ENCODE peak calls at places on chromosomes 2 and 18, in nine cellular contexts. E is neural progenitor cell, L is fibroblast of pulmonary artery, A is GM20000, O is fibroblast of lung, S is osteocyte, N is mammary epithelial cell, H is kidney, Z is neural crest cell. D is an unnamed sample.

GRCh38 chr2:70541481-70542020 is 12.1 kb downstream of the TGFA start:
- DNase-seq in E (peak), L (no peak), A (no peak), O (no peak), S (no peak), N (peak), H (no peak), Z (no peak), D (no peak)

GRCh38 chr2:201357216-201357615 is at the start of gene FLACC1:
- DNase-seq in E (peak), L (peak), A (no peak), O (peak), S (no peak), N (peak), H (no peak), Z (no peak), D (no peak)

GRCh38 chr18:57733861-57734260 is 69.3 kb downstream of the ATP8B1 start:
- DNase-seq in E (no peak), L (no peak), A (no peak), O (no peak), S (no peak), N (no peak), H (no peak), Z (no peak), D (no peak)

GRCh38 chr2:206989306-206989705 is 50.0 kb downstream of the CPO start:
- DNase-seq in E (peak), L (no peak), A (peak), O (no peak), S (no peak), N (no peak), H (no peak), Z (no peak), D (peak)

GRCh38 chr2:150983498-150983897 is 278.2 kb downstream of the RBM43 start:
- DNase-seq in E (no peak), L (no peak), A (no peak), O (no peak), S (no peak), N (peak), H (no peak), Z (no peak), D (no peak)

GRCh38 chr18:42048150-42048549 is 93.1 kb downstream of the PIK3C3 start:
- DNase-seq in E (no peak), L (peak), A (no peak), O (peak), S (no peak), N (peak), H (no peak), Z (no peak), D (no peak)

GRCh38 chr2:158998486-158999248 is 30.2 kb downstream of the TANC1 start:
- DNase-seq in E (no peak), L (peak), A (no peak), O (peak), S (no peak), N (peak), H (no peak), Z (no peak), D (no peak)

GRCh38 chr2:74558284-74559230 is 4.0 kb downstream of the DOK1 start:
- DNase-seq in E (no peak), L (no peak), A (no peak), O (no peak), S (no peak), N (no peak), H (no peak), Z (no peak), D (no peak)

GRCh38 chr2:237483018-237483731 is 3.9 kb upstream of the MLPH start:
- DNase-seq in E (peak), L (peak), A (no peak), O (peak), S (no peak), N (peak), H (peak), Z (no peak), D (no peak)

GRCh38 chr2:29009711-29010677 is 28.9 kb downstream of the TOGARAM2 start:
- DNase-seq in E (no peak), L (no peak), A (no peak), O (no peak), S (no peak), N (no peak), H (peak), Z (no peak), D (no peak)

GRCh38 chr2:99880148-99880983 is 262.0 kb downstream of the AFF3 start:
- DNase-seq in E (no peak), L (peak), A (no peak), O (peak), S (no peak), N (peak), H (no peak), Z (no peak), D (no peak)

GRCh38 chr2:164840458-164840929 is 1.1 kb downstream of the COBLL1 start:
- DNase-seq in E (peak), L (no peak), A (no peak), O (no peak), S (no peak), N (peak), H (peak), Z (no peak), D (peak)

GRCh38 chr2:228474466-228474865 is 293.0 kb upstream of the SPHKAP start:
- DNase-seq in E (no peak), L (no peak), A (no peak), O (no peak), S (no peak), N (no peak), H (no peak), Z (no peak), D (no peak)

GRCh38 chr18:46738491-46738890 is 18.4 kb downstream of the ST8SIA5 start:
- DNase-seq in E (no peak), L (no peak), A (no peak), O (no peak), S (peak), N (no peak), H (no peak), Z (no peak), D (no peak)

GRCh38 chr2:102484310-102485061 is 11.5 kb downstream of the SLC9A4 start:
- DNase-seq in E (no peak), L (no peak), A (no peak), O (no peak), S (peak), N (no peak), H (no peak), Z (no peak), D (no peak)

GRCh38 chr2:241903121-241904010 is 33.8 kb downstream of the RTP5 start:
- DNase-seq in E (no peak), L (no peak), A (no peak), O (no peak), S (no peak), N (no peak), H (peak), Z (no peak), D (no peak)

GRCh38 chr2:207437857-207438166 is 92.0 kb upstream of the CREB1 start:
- DNase-seq in E (no peak), L (peak), A (no peak), O (peak), S (no peak), N (no peak), H (no peak), Z (no peak), D (no peak)

GRCh38 chr2:171655584-171655983 is 31.7 kb upstream of the DYNC1I2 start:
- DNase-seq in E (no peak), L (no peak), A (peak), O (no peak), S (no peak), N (no peak), H (no peak), Z (no peak), D (no peak)

GRCh38 chr18:70151554-70152130 is 53.8 kb downstream of the RTTN start:
- DNase-seq in E (no peak), L (no peak), A (no peak), O (no peak), S (no peak), N (no peak), H (no peak), Z (no peak), D (no peak)

GRCh38 chr2:128421861-128422311 is 103.2 kb upstream of the HS6ST1 start:
- DNase-seq in E (no peak), L (no peak), A (no peak), O (no peak), S (peak), N (no peak), H (peak), Z (no peak), D (peak)

GRCh38 chr2:106142683-106143082 is 51.4 kb downstream of the UXS1 start:
- DNase-seq in E (no peak), L (no peak), A (no peak), O (no peak), S (no peak), N (peak), H (no peak), Z (no peak), D (no peak)

GRCh38 chr18:38587571-38587970 is 1022.0 kb upstream of the CELF4 start:
- DNase-seq in E (no peak), L (no peak), A (no peak), O (no peak), S (no peak), N (no peak), H (no peak), Z (no peak), D (no peak)

GRCh38 chr18:24727685-24728084 is 267.2 kb downstream of the HRH4 start:
- DNase-seq in E (peak), L (no peak), A (no peak), O (no peak), S (peak), N (no peak), H (no peak), Z (no peak), D (no peak)

GRCh38 chr18:78612801-78613200 is 366.8 kb upstream of the SALL3 start:
- DNase-seq in E (no peak), L (no peak), A (no peak), O (no peak), S (peak), N (no peak), H (no peak), Z (no peak), D (no peak)

GRCh38 chr2:217801115-217801531 is 201.7 kb downstream of the TNS1 start:
- DNase-seq in E (peak), L (no peak), A (no peak), O (no peak), S (no peak), N (no peak), H (no peak), Z (no peak), D (no peak)

GRCh38 chr2:229980440-229981184 is 58.3 kb downstream of the FBXO36 start:
- DNase-seq in E (peak), L (peak), A (peak), O (peak), S (no peak), N (peak), H (no peak), Z (no peak), D (peak)

GRCh38 chr2:84958135-84959044 is 12.6 kb upstream of the KCMF1 start:
- DNase-seq in E (peak), L (peak), A (no peak), O (peak), S (peak), N (peak), H (peak), Z (no peak), D (peak)

GRCh38 chr2:56444339-56444738 is 260.5 kb downstream of the CCDC85A start:
- DNase-seq in E (peak), L (peak), A (no peak), O (no peak), S (no peak), N (no peak), H (peak), Z (no peak), D (no peak)

GRCh38 chr18:51278045-51278649 is 80.7 kb upstream of the MEX3C start:
- DNase-seq in E (peak), L (peak), A (peak), O (no peak), S (no peak), N (peak), H (no peak), Z (peak), D (peak)

GRCh38 chr2:135157856-135158255 is 105.8 kb downstream of the RAB3GAP1 start:
- DNase-seq in E (no peak), L (no peak), A (no peak), O (no peak), S (no peak), N (no peak), H (no peak), Z (no peak), D (no peak)

GRCh38 chr2:70779911-70780580 is 10.4 kb downstream of the FIGLA start:
- DNase-seq in E (no peak), L (peak), A (no peak), O (no peak), S (no peak), N (peak), H (no peak), Z (no peak), D (no peak)

GRCh38 chr2:88669371-88670214 is 21.9 kb upstream of the RPIA start:
- DNase-seq in E (peak), L (peak), A (peak), O (peak), S (no peak), N (peak), H (no peak), Z (peak), D (peak)

GRCh38 chr2:81645750-81646301 is 1341.3 kb upstream of the LRRTM1 start:
- DNase-seq in E (no peak), L (no peak), A (no peak), O (no peak), S (no peak), N (no peak), H (no peak), Z (no peak), D (no peak)

GRCh38 chr2:81648370-81648769 is 1343.8 kb upstream of the LRRTM1 start:
- DNase-seq in E (no peak), L (no peak), A (no peak), O (no peak), S (no peak), N (no peak), H (no peak), Z (no peak), D (no peak)

GRCh38 chr2:81647715-81648114 is 1343.2 kb upstream of the LRRTM1 start:
- DNase-seq in E (no peak), L (no peak), A (no peak), O (no peak), S (no peak), N (no peak), H (no peak), Z (no peak), D (no peak)

GRCh38 chr2:81650048-81650971 is 1345.8 kb upstream of the LRRTM1 start:
- DNase-seq in E (no peak), L (peak), A (no peak), O (peak), S (no peak), N (peak), H (no peak), Z (no peak), D (no peak)
- TF ChIP-seq CTCF in E (peak), L (no peak), A (no peak), O (peak), S (no peak), N (peak), H (no peak), Z (peak), D (peak)

GRCh38 chr2:168455692-168456525 is at the start of gene CERS6:
- DNase-seq in E (peak), L (peak), A (peak), O (peak), S (peak), N (peak), H (peak), Z (peak), D (peak)
- TF ChIP-seq CTCF in E (no peak), L (no peak), A (no peak), O (no peak), S (no peak), N (no peak), H (no peak), Z (no peak), D (no peak)

GRCh38 chr2:9779572-9780264 is 63.6 kb upstream of the TAF1B start:
- DNase-seq in E (no peak), L (no peak), A (no peak), O (no peak), S (no peak), N (no peak), H (peak), Z (no peak), D (no peak)

GRCh38 chr2:9780368-9781130 is 62.7 kb upstream of the TAF1B start:
- DNase-seq in E (no peak), L (no peak), A (no peak), O (no peak), S (no peak), N (peak), H (peak), Z (no peak), D (no peak)

GRCh38 chr2:9781252-9781651 is 62.0 kb upstream of the TAF1B start:
- DNase-seq in E (no peak), L (no peak), A (no peak), O (no peak), S (no peak), N (peak), H (no peak), Z (no peak), D (no peak)

GRCh38 chr2:9778471-9779402 is 64.5 kb upstream of the TAF1B start:
- DNase-seq in E (no peak), L (no peak), A (no peak), O (no peak), S (no peak), N (no peak), H (peak), Z (no peak), D (no peak)

DNA sequence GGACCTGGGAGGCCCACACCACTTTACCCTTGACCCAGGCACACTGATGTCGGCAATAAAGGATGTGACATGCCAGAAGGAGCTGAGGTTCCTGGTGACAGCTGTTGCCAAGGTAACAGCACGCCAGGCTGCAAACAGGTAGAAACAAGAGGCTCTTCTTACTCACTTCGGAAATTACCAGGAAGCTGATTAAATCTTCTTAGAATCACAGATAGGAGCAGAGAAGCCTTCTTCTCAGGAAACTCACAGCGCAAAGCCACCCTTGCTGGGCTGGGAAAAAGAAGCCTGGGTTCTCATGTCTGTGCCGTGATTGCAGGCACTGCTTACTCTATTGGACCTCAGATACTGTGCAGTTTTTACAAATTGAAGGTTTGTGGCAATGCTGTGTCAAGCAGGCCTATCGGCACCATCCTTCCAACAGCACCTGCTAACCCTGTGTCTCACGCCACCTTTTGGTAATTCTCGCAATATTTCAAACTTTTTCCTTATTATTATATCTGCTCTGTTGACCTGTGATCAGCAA is 61.0 kb upstream of the TAF1B start:
- DNase-seq in E (no peak), L (no peak), A (no peak), O (no peak), S (no peak), N (peak), H (peak), Z (no peak), D (no peak)
- TF ChIP-seq CTCF in E (no peak), L (no peak), A (no peak), O (no peak), S (peak), N (no peak), H (no peak), Z (no peak), D (no peak)

DNA sequence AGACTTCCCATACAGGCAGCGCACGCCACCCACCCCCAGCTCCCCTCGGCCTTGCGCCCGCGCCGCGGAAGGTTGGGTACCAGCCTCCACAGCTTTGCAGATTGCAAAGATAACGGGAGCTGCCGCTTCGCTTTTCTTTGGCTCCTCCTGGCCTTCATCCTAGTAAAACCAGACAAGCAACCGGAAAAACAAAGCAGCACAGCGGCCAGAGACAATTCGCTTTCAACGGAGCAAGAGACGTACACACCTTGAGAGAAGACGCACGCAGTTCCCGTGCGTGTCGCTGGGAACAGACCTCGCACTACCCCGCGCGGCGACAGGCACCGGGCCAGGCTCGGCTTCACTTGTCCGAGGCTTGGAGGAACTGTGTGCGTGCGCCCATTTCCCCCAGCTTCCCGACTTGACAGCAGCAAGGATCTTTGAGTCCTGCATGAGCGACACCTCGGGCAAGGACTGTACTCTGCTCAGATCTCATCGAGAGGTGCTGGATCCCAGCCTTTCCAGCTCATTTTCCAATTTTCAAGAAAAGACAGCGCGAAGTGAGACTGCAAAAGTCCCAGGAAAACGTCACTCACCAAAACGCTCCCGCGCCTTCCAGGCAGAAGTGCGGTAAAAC is 964 bp downstream of the ZBTB7C start:
- DNase-seq in E (peak), L (no peak), A (peak), O (peak), S (no peak), N (no peak), H (no peak), Z (no peak), D (peak)
- TF ChIP-seq CTCF in E (no peak), L (no peak), A (no peak), O (no peak), S (no peak), N (no peak), H (no peak), Z (no peak), D (no peak)

GRCh38 chr2:219998099-219998498 is 370.7 kb downstream of the SLC4A3 start:
- DNase-seq in E (no peak), L (no peak), A (no peak), O (no peak), S (no peak), N (no peak), H (no peak), Z (no peak), D (no peak)
- TF ChIP-seq CTCF in E (peak), L (no peak), A (no peak), O (no peak), S (no peak), N (peak), H (no peak), Z (no peak), D (no peak)

DNA sequence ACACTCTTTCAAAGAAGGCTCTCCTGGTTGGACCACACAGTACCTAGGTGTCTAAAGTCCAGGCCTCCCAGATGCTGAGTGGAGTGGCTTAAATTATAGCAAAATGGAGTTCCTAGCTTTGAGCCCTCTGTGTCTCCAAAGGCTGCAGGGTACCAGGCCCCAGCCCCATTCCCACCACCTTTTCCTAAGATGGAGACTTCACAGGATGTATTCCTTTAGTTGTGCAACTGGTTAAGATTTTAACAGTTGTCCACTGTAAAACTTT is 4.9 kb downstream of the SMAD7 start:
- DNase-seq in E (no peak), L (no peak), A (no peak), O (no peak), S (no peak), N (no peak), H (no peak), Z (no peak), D (no peak)
- TF ChIP-seq CTCF in E (no peak), L (no peak), A (no peak), O (no peak), S (no peak), N (no peak), H (no peak), Z (no peak), D (no peak)

GRCh38 chr18:76656925-76657324 is 161.9 kb upstream of the ZNF516 start:
- DNase-seq in E (no peak), L (no peak), A (no peak), O (no peak), S (no peak), N (no peak), H (no peak), Z (no peak), D (no peak)

GRCh38 chr18:76654536-76654935 is 159.5 kb upstream of the ZNF516 start:
- DNase-seq in E (no peak), L (no peak), A (no peak), O (peak), S (no peak), N (no peak), H (no peak), Z (no peak), D (no peak)

GRCh38 chr18:76658627-76659026 is 163.6 kb upstream of the ZNF516 start:
- DNase-seq in E (peak), L (no peak), A (peak), O (no peak), S (no peak), N (no peak), H (no peak), Z (peak), D (peak)

GRCh38 chr18:76657911-76658475 is 163.0 kb upstream of the ZNF516 start:
- DNase-seq in E (no peak), L (no peak), A (no peak), O (no peak), S (no peak), N (no peak), H (no peak), Z (no peak), D (no peak)

GRCh38 chr18:76657428-76657827 is 162.4 kb upstream of the ZNF516 start:
- DNase-seq in E (no peak), L (no peak), A (no peak), O (no peak), S (no peak), N (no peak), H (no peak), Z (no peak), D (no peak)
- TF ChIP-seq CTCF in E (peak), L (no peak), A (no peak), O (no peak), S (no peak), N (no peak), H (no peak), Z (no peak), D (no peak)